ENCODE peak calls at places on chromosome 20, in four cellular contexts. F, S, W and J are unnamed samples.

GRCh38 chr20:33732166-33732970 is 572 bp downstream of the ZNF341 start:
- DNase-seq in S (peak; percentile 93), W (no peak), F (peak; percentile 67), J (peak; percentile 80)

GRCh38 chr20:57558614-57559285 is 2.2 kb upstream of the PCK1 start:
- DNase-seq in F (no peak), W (no peak), S (no peak), J (no peak)

GRCh38 chr20:50317644-50318043 is 127.0 kb downstream of the CEBPB start:
- DNase-seq in W (no peak), S (no peak), F (no peak), J (no peak)

GRCh38 chr20:36885355-36885754 is 9.4 kb downstream of the TLDC2 start:
- DNase-seq in W (no peak), S (no peak), F (no peak), J (no peak)

GRCh38 chr20:36549942-36550796 is 8.8 kb downstream of the MYL9 start:
- DNase-seq in W (no peak), F (no peak), S (no peak), J (peak; percentile 41)

GRCh38 chr20:41177636-41178035 is 40.3 kb downstream of the PLCG1 start:
- DNase-seq in F (peak; percentile 8), W (no peak), S (peak; percentile 83), J (peak; percentile 50)

GRCh38 chr20:39049684-39050554 is 87.8 kb downstream of the DHX35 start:
- DNase-seq in F (peak; percentile 52), W (peak; percentile 81), S (peak; percentile 85), J (peak; percentile 54)

GRCh38 chr20:9147553-9148024 is 78.7 kb downstream of the PLCB4 start:
- DNase-seq in S (no peak), F (no peak), W (no peak), J (no peak)

GRCh38 chr20:11246251-11246775 is 572.5 kb upstream of the JAG1 start:
- DNase-seq in S (no peak), F (no peak), W (no peak), J (no peak)

GRCh38 chr20:45949542-45950329 is 15.3 kb downstream of the PCIF1 start:
- DNase-seq in F (no peak), S (no peak), W (no peak), J (no peak)

GRCh38 chr20:5918856-5919633 is 31.3 kb downstream of the TRMT6 start:
- DNase-seq in S (no peak), W (no peak), F (no peak), J (no peak)

GRCh38 chr20:50029697-50030428 is 47.1 kb downstream of the SNAI1 start:
- DNase-seq in S (peak; percentile 77), W (no peak), F (peak; percentile 50), J (peak; percentile 47)

GRCh38 chr20:63873477-63873971 is 8.5 kb downstream of the TPD52L2 start:
- DNase-seq in W (no peak), S (no peak), F (peak; percentile 57), J (peak; percentile 51)

GRCh38 chr20:25270829-25271251 is 23.0 kb downstream of the PYGB start:
- DNase-seq in S (peak; percentile 26), W (no peak), F (no peak), J (peak; percentile 13)

GRCh38 chr20:53748821-53749402 is 155.3 kb upstream of the ZNF217 start:
- DNase-seq in S (no peak), F (no peak), W (no peak), J (no peak)

GRCh38 chr20:17971571-17972013 is 2.8 kb downstream of the MGME1 start:
- DNase-seq in W (no peak), F (no peak), S (no peak), J (no peak)

GRCh38 chr20:36199293-36200257 is 36.7 kb upstream of the AAR2 start:
- DNase-seq in F (peak; percentile 96), W (peak; percentile 91), S (peak; percentile 81), J (peak; percentile 73)

GRCh38 chr20:34473262-34473883 is 42.8 kb upstream of the DYNLRB1 start:
- DNase-seq in W (peak; percentile 51), S (peak; percentile 59), F (peak; percentile 22), J (peak; percentile 40)

GRCh38 chr20:31851240-31851955 is 6.0 kb upstream of the FOXS1 start:
- DNase-seq in S (peak; percentile 17), W (no peak), F (no peak), J (no peak)

GRCh38 chr20:40073535-40074111 is 615.4 kb downstream of the MAFB start:
- DNase-seq in S (no peak), F (no peak), W (no peak), J (no peak)

GRCh38 chr20:4444404-4444803 is 277.3 kb upstream of the PRND start:
- DNase-seq in S (no peak), W (no peak), F (no peak), J (no peak)

GRCh38 chr20:9903048-9903651 is 64.3 kb upstream of the PAK5 start:
- DNase-seq in W (peak; percentile 18), F (no peak), S (no peak), J (no peak)

GRCh38 chr20:59153355-59153681 is 10.3 kb upstream of the ZNF831 start:
- DNase-seq in S (peak; percentile 91), F (peak; percentile 20), W (no peak), J (peak; percentile 57)

GRCh38 chr20:37202267-37202943 is 23.1 kb upstream of the MROH8 start:
- DNase-seq in S (no peak), W (peak; percentile 33), F (peak; percentile 51), J (peak; percentile 59)

GRCh38 chr20:40414843-40415615 is 274.0 kb downstream of the MAFB start:
- DNase-seq in S (no peak), F (no peak), W (no peak), J (no peak)

GRCh38 chr20:41098703-41099250 is 38.6 kb upstream of the PLCG1 start:
- DNase-seq in W (no peak), F (no peak), S (no peak), J (no peak)

GRCh38 chr20:51462566-51463276 is 79.8 kb downstream of the NFATC2 start:
- DNase-seq in S (peak; percentile 93), W (no peak), F (peak; percentile 69), J (peak; percentile 82)

GRCh38 chr20:11917663-11918062 is at the start of gene BTBD3:
- DNase-seq in W (no peak), F (no peak), S (peak; percentile 60), J (peak; percentile 58)

GRCh38 chr20:32510120-32510600 is 75.0 kb downstream of the NOL4L start:
- DNase-seq in S (no peak), F (no peak), W (no peak), J (no peak)

GRCh38 chr20:34333786-34334185 is 29.3 kb upstream of the ITCH start:
- DNase-seq in F (no peak), W (no peak), S (no peak), J (no peak)

GRCh38 chr20:59136027-59136426 is 27.6 kb upstream of the ZNF831 start:
- DNase-seq in F (no peak), S (no peak), W (no peak), J (no peak)

GRCh38 chr20:58892932-58893224 is 40.4 kb downstream of the GNAS start:
- DNase-seq in W (no peak), F (no peak), S (no peak), J (no peak)

DNA sequence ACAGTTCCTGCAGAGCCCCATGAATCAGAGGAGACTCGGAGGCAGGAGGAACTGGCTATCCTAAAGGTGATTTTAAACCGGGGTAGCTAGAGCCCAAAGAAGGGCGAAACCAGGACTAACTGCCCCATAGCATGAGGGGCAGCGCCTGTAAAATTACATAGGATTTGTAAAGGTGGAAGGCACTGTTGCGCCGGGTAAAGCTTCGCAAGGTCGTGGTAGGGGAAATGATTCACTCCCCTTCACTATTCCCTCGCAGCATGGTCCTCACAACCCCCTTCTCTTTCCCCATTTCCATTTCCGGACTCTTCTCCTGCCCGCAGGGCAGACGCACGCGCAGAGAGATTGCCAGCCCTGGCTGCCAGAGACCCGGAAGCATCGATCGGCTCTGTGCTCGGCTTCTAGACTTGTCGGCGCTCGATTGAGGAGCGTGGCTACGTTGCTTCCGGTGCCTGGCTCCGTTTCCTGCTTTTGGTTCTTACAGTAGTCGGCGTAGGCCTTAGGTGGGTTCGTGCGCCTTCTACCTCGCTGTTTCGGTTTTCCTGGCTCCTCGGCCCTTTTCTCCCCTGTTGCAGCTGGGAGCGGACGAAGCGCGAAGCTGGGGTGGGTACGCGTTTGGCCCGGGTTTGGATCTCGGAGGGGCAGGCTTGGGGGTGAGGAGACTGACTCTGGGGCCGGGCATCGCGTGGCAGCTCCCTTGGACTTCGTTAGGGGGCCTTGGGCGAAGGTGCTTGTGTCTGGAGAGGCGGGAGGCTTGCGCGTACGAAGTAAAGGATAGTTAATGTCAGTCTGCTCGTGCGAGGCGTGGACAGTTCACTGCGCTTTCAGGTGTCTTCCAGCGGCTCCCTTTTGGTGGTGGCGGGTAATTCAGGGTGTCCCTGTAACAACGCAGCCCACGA is at the start of gene SNRPB2:
- DNase-seq in S (peak; percentile 97), W (peak; percentile 82), F (peak; percentile 87), J (peak; percentile 92)
- TF ChIP-seq CTCF in S (no peak), W (no peak), F (no peak), J (no peak)

GRCh38 chr20:23918101-23918862 is 38.7 kb upstream of the CST5 start:
- DNase-seq in W (no peak), S (no peak), F (no peak), J (no peak)
- TF ChIP-seq CTCF in W (no peak), S (no peak), F (no peak), J (no peak)

GRCh38 chr20:56554869-56555268 is 21.8 kb downstream of the FAM209B start:
- DNase-seq in S (no peak), F (peak; percentile 23), W (no peak), J (no peak)
- TF ChIP-seq CTCF in S (no peak), F (no peak), W (no peak), J (no peak)

GRCh38 chr20:62859721-62860120 is 1.9 kb downstream of the TCFL5 start:
- DNase-seq in F (no peak), S (peak; percentile 22), W (no peak), J (no peak)

GRCh38 chr20:62858059-62858458 is 3.6 kb downstream of the TCFL5 start:
- DNase-seq in F (no peak), W (no peak), S (no peak), J (no peak)

GRCh38 chr20:62860924-62861691 is 514 bp downstream of the TCFL5 start:
- DNase-seq in S (peak; percentile 70), F (no peak), W (no peak), J (no peak)

GRCh38 chr20:62861732-62862336 is at the start of gene TCFL5:
- DNase-seq in W (peak; percentile 95), S (peak; percentile 95), F (peak; percentile 87), J (peak; percentile 87)

GRCh38 chr20:62860391-62860923 is 1.2 kb downstream of the TCFL5 start:
- DNase-seq in F (no peak), W (no peak), S (peak; percentile 52), J (no peak)
- TF ChIP-seq CTCF in F (no peak), W (no peak), S (no peak), J (no peak)

DNA sequence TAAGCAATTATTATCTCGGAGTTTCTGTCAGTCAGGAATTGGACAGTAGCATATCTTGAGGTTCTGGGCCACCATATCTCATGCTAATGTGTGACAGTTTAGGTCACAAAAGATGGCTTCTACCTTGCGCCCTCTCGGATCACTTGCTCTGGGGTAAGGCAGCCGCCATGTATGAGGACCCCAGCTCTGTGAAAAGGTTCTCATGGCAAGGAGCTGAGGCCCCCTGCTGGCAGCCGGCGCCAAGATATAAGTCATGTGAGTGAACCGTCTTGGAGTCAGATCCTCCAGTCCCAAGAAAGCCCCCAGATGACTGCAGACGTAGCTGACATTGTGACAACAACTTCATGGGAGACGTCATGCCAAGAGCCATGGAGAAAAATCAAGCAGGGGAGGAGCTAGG is 670.8 kb downstream of the KIF16B start:
- DNase-seq in S (no peak), F (no peak), W (peak; percentile 3), J (no peak)
- TF ChIP-seq CTCF in S (no peak), F (no peak), W (peak; percentile 40), J (no peak)

GRCh38 chr20:44734938-44735337 is 10.7 kb upstream of the KCNK15 start:
- DNase-seq in S (no peak), F (no peak), W (no peak), J (no peak)
- TF ChIP-seq CTCF in S (no peak), F (no peak), W (no peak), J (no peak)